ENCODE peak calls at places on chromosomes 6 and 20, in four cellular contexts. V, I, G and M are unnamed samples.

GRCh38 chr6:165659945-165660862 is 2.8 kb downstream of the PDE10A start:
- DNase-seq in V (no peak), I (no peak), G (no peak), M (no peak)

GRCh38 chr6:106442351-106442750 is 81.8 kb downstream of the CRYBG1 start:
- DNase-seq in V (no peak), I (no peak), G (no peak), M (no peak)

GRCh38 chr6:8527818-8528217 is 92.5 kb upstream of the SLC35B3 start:
- DNase-seq in V (no peak), I (no peak), G (no peak), M (no peak)

GRCh38 chr6:48765352-48765961 is 654.5 kb upstream of the PTCHD4 start:
- DNase-seq in V (peak), I (peak), G (no peak), M (peak)

GRCh38 chr6:134077301-134077700 is 24.9 kb upstream of the SLC2A12 start:
- DNase-seq in V (no peak), I (no peak), G (no peak), M (no peak)

GRCh38 chr20:431012-431904 is 23.2 kb downstream of the RBCK1 start:
- DNase-seq in V (peak), I (peak), G (no peak), M (peak)

GRCh38 chr6:168133707-168134398 is 54.8 kb upstream of the FRMD1 start:
- DNase-seq in V (peak), I (no peak), G (no peak), M (no peak)

GRCh38 chr20:4147319-4147718 is 132.0 kb upstream of the RNF24 start:
- DNase-seq in V (no peak), I (no peak), G (no peak), M (no peak)

GRCh38 chr20:31608256-31608980 is 3.3 kb downstream of the ID1 start:
- DNase-seq in V (peak), I (peak), G (no peak), M (peak)

GRCh38 chr6:37253608-37254007 is 4.0 kb upstream of the TBC1D22B start:
- DNase-seq in V (no peak), I (no peak), G (no peak), M (no peak)

GRCh38 chr20:8228315-8228714 is 96.2 kb downstream of the PLCB1 start:
- DNase-seq in V (peak), I (no peak), G (no peak), M (no peak)

GRCh38 chr20:56360133-56360898 is 1.5 kb downstream of the FAM210B start:
- DNase-seq in V (peak), I (no peak), G (no peak), M (peak)

GRCh38 chr6:142696689-142697088 is 248.3 kb downstream of the HIVEP2 start:
- DNase-seq in V (no peak), I (no peak), G (no peak), M (no peak)

GRCh38 chr6:142694054-142694453 is 250.9 kb downstream of the HIVEP2 start:
- DNase-seq in V (no peak), I (no peak), G (no peak), M (no peak)

GRCh38 chr6:142697912-142698311 is 247.1 kb downstream of the HIVEP2 start:
- DNase-seq in V (no peak), I (no peak), G (no peak), M (no peak)

GRCh38 chr6:142695016-142695415 is 250.0 kb downstream of the HIVEP2 start:
- DNase-seq in V (no peak), I (no peak), G (no peak), M (no peak)

DNA sequence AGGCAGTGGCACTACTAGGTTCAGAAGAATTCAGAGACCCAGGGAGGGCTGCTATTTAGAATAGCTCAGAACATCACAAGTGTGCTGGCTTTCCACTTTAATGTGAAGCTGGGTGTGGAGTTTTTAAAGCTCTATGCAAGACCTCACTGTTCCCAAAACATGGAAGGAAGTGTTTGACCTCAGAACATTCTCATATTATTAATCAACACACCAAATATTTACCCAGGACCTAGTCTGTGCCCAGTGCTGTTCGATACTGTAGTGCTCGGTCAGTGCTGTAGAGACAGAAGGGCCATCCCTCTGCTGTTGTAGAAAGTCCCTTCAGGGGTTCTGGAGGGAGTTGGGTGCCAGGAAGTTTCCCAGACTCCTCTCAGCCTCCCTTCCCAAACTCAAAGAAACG is 248.9 kb downstream of the HIVEP2 start:
- DNase-seq in V (no peak), I (no peak), G (no peak), M (no peak)
- TF ChIP-seq POLR2A in V (no peak), I (no peak), G (no peak), M (no peak)

DNA sequence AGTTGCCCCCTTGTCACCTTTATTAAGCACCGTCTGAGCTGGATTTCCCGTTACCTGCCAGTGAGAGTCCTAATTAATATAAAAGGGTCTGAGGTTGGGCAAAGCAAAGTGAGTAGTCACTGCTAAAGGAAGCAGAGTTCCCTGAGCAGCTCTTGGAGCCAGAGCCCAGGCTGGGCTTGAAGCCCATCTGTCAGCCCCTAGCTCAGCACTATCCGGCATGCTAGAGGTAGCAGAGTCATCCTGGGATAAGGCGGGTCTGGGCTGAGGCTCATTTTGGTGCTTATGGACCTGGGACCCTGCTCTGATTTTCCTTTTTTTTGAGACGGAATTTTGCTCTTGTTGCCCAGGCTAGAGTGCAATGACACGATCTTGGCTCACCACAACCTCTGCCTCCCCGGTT is 46.2 kb downstream of the ADNP start:
- DNase-seq in V (no peak), I (no peak), G (no peak), M (no peak)
- TF ChIP-seq POLR2A in V (no peak), I (no peak), G (no peak), M (no peak)

GRCh38 chr20:45857114-45857835 is at the start of the genes ACOT8 and ZSWIM3:
- DNase-seq in V (peak), I (peak), G (peak), M (peak)
- TF ChIP-seq POLR2A in V (peak), I (peak), G (no peak), M (peak)

DNA sequence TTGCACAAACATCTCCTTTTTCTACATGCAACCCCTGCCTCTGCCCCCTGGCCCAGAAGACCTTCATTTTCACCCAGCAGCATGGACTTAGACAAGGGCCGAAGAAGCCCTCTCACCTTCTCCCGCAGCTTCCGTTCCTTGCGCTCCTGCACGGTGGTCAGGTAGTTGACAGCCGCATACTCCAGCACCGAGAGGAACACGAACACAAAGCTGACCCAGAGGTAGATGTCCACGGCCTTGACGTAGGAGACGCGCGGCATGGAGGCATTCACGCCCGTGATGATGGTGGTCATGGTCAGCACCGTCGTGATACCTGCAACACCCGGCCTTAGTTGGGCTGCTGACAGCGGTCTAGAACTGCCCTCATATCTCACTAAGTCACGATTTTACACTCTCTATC is 47.1 kb upstream of the GABRR1 start:
- DNase-seq in V (no peak), I (no peak), G (no peak), M (no peak)
- TF ChIP-seq POLR2A in V (no peak), I (no peak), G (no peak), M (no peak)

GRCh38 chr6:155314773-155315515 is 660 bp upstream of the TFB1M start:
- DNase-seq in V (peak), I (peak), G (no peak), M (peak)

GRCh38 chr6:155316419-155316818 is 2.1 kb upstream of the TFB1M start:
- DNase-seq in V (no peak), I (no peak), G (no peak), M (no peak)

GRCh38 chr6:155313602-155314091 is 637 bp downstream of the TFB1M start:
- DNase-seq in V (no peak), I (no peak), G (no peak), M (peak)

GRCh38 chr6:155315516-155315871 is 1.2 kb upstream of the TFB1M start:
- DNase-seq in V (no peak), I (no peak), G (no peak), M (peak)

GRCh38 chr6:155314092-155314772 is at the start of gene TFB1M:
- DNase-seq in V (peak), I (peak), G (peak), M (peak)
- TF ChIP-seq POLR2A in V (peak), I (no peak), G (peak), M (peak)

DNA sequence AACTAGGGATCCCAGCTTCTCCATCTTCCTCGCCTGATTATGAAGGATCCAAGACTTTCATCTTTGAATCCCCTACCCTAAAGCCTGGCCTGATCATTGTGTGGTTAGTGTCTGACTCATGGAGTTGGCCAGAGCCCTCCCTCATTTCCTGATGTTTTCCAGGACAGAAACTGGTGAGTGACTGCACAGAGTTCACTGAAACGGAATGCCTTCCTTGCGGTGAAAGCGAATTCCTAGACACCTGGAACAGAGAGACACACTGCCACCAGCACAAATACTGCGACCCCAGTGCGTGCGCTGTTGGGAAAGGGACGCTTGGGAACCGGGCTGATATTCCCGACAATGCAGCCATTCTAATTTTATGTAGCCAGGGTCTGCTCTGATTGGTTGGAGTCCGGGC is 4.0 kb downstream of the CD40 start:
- DNase-seq in V (peak), I (no peak), G (no peak), M (no peak)
- TF ChIP-seq POLR2A in V (no peak), I (no peak), G (no peak), M (no peak)

GRCh38 chr20:64049060-64049886 is at the start of gene SOX18:
- DNase-seq in V (no peak), I (no peak), G (no peak), M (peak)
- TF ChIP-seq POLR2A in V (peak), I (no peak), G (no peak), M (no peak)

DNA sequence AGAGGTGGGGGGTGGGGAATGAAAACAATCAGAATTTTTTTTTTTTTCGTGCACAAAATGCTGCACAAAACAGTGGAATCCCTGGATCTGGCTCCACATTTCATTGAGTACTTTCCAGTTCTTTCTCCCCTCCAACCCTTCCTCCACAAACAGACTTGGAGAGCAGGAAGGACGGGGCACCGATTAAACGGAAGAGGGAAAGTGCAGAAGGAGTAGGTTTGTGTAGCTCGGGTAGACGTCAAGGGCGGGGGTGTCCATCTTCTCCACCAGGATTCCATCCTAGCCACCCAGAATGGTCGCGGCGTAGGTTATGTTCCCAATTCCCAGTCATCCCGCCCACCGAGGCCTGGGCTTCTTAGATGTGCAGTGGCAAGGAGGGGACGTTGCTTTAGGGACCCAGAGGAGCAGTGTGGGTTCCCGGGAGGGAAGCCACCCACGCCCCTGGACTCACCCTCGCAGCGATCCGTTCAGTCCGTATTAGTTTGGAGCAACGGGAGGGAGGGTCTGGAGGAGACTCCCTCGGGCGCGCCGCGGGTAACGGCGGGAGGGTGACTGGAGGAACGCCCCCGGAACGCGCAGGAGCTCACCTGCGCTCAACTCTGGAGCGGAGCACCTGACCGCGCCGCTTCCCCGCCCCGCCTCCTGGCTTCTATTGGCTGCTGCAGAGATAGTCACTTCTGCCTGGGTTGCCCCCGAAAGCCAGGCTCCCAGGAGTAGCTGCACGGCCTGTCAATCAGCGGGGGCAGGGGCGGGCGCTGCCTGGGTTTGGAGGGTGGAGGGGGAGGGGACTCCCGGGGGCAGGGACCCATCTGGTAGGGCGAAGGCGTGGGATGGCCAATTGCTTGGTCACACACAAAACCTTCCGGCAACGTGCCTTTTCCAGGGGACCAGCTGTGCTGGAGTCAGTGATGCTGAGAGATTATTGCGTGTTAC is at the start of gene ENPP5:
- DNase-seq in V (peak), I (peak), G (peak), M (peak)
- TF ChIP-seq POLR2A in V (no peak), I (peak), G (no peak), M (no peak)

GRCh38 chr20:45415822-45416637 is at the start of gene PIGT:
- DNase-seq in V (peak), I (peak), G (peak), M (peak)

GRCh38 chr20:45420125-45420524 is 4.2 kb downstream of the PIGT start:
- DNase-seq in V (no peak), I (no peak), G (no peak), M (no peak)

GRCh38 chr20:45423700-45424099 is 7.8 kb downstream of the PIGT start:
- DNase-seq in V (no peak), I (no peak), G (no peak), M (no peak)

GRCh38 chr20:45416917-45417316 is 976 bp downstream of the PIGT start:
- DNase-seq in V (no peak), I (no peak), G (no peak), M (peak)

GRCh38 chr20:45419188-45420091 is 3.5 kb downstream of the PIGT start:
- DNase-seq in V (peak), I (no peak), G (no peak), M (peak)
- TF ChIP-seq POLR2A in V (peak), I (no peak), G (no peak), M (peak)

DNA sequence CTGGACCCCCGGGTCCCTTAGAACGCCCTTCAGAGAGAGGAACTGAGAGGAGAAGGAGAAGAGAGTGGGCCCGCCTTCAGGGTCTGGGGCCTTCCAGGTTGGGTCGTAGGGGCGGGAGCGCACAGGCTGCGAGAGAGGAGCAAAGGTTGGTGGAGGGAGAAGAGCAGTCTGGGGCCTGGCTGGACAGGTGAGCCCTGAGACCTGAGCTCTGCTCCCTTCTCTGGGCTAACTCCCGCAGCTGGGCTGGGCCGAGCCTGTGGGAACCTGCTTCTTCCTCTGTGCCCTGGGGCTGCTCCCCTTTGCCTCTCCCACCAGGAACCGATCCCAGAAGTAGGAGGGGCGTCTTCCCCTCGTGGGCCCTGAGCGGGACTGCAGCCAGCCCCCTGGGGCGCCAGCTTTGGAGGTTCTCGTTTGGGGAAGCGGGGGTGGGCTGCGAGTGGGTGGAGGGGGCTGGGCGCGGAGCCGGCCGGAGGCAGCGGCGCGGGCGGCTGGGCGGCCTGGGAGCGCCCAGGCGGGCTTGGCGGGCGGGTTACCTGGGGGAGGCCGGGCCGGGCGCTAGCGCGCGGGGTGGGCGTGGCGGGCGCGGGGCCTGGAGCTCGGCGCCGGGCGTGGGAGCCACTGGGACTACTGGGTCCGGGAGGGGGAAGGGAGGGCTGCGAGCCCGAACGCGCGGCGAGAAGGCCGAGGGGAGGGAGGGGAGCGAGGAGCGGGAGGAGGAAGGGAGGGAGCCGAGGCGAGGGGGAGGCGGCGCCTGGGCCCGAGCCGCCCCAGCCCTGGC is at the start of gene DDR1:
- DNase-seq in V (peak), I (no peak), G (no peak), M (peak)
- TF ChIP-seq POLR2A in V (no peak), I (no peak), G (peak), M (no peak)